ENCODE peak calls at places on chromosomes 5 and 9, in ten cellular contexts. B, G, P, K, E, M, O, Q, C and D are unnamed samples.
A peak's percentile ranks its signal among the peaks of the same experiment; 100 is the strongest.

GRCh38 chr9:80605129-80605528 is 1033.4 kb downstream of the TLE4 start:
- DNase-seq in G (no peak), B (no peak), O (no peak), P (no peak), Q (peak; percentile 18), K (no peak), E (peak; percentile 11), C (peak; percentile 75), M (peak; percentile 50), D (no peak)

GRCh38 chr5:159049844-159050318 is 49.8 kb downstream of the EBF1 start:
- DNase-seq in G (no peak), M (no peak), C (peak; percentile 83), E (no peak), Q (peak; percentile 80), B (no peak), P (no peak), K (no peak), O (no peak), D (no peak)

GRCh38 chr9:132125944-132126720 is 35.7 kb upstream of the NTNG2 start:
- DNase-seq in Q (no peak), K (no peak), M (no peak), P (no peak), O (no peak), G (no peak), E (no peak), B (no peak), C (no peak), D (peak; percentile 25)

GRCh38 chr5:14036947-14037346 is 92.5 kb upstream of the DNAH5 start:
- DNase-seq in M (no peak), P (no peak), K (no peak), Q (peak; percentile 53), G (no peak), E (no peak), B (no peak), O (no peak), C (no peak), D (no peak)

GRCh38 chr9:130263601-130264413 is 1.8 kb upstream of the HMCN2 start:
- DNase-seq in P (no peak), G (no peak), B (no peak), O (no peak), M (no peak), E (no peak), K (no peak), C (no peak), Q (peak; percentile 32), D (no peak)

GRCh38 chr9:129487658-129488483 is 133.0 kb downstream of the C9orf50 start:
- DNase-seq in B (peak; percentile 59), O (peak; percentile 51), P (no peak), G (no peak), E (no peak), K (peak; percentile 69), M (no peak), C (peak; percentile 68), Q (peak; percentile 73), D (peak; percentile 57)

GRCh38 chr5:20286512-20286911 is 298.5 kb upstream of the CDH18 start:
- DNase-seq in E (peak; percentile 24), M (no peak), G (no peak), B (no peak), O (no peak), P (no peak), K (no peak), C (peak; percentile 64), Q (peak; percentile 55), D (no peak)

GRCh38 chr5:116401546-116401945 is 173.1 kb downstream of the SEMA6A start:
- DNase-seq in B (no peak), M (no peak), O (no peak), G (no peak), Q (no peak), C (no peak), E (no peak), P (no peak), K (no peak), D (no peak)

GRCh38 chr9:130266236-130267098 is 907 bp downstream of the HMCN2 start:
- DNase-seq in P (no peak), E (no peak), O (no peak), G (no peak), Q (no peak), B (no peak), K (no peak), M (no peak), C (no peak), D (no peak)

GRCh38 chr5:94618029-94618492 is 343 bp downstream of the KIAA0825 start:
- DNase-seq in Q (peak; percentile 83), G (peak; percentile 58), C (peak; percentile 64), B (no peak), P (peak; percentile 78), O (no peak), K (peak; percentile 48), E (peak; percentile 7), M (peak; percentile 72), D (peak; percentile 89)

GRCh38 chr9:113583511-113584470 is 120.3 kb downstream of the RGS3 start:
- DNase-seq in C (no peak), E (no peak), M (no peak), O (no peak), G (no peak), B (no peak), P (no peak), K (no peak), Q (no peak), D (no peak)

GRCh38 chr9:93890436-93890935 is 64.7 kb downstream of the BARX1 start:
- DNase-seq in G (no peak), M (no peak), E (no peak), P (no peak), Q (no peak), O (no peak), K (no peak), C (no peak), B (no peak), D (no peak)

GRCh38 chr5:52043543-52043942 is 660.3 kb downstream of the ISL1 start:
- DNase-seq in C (no peak), O (no peak), Q (no peak), G (no peak), M (no peak), B (no peak), K (no peak), P (no peak), E (no peak), D (no peak)

GRCh38 chr9:72599874-72600534 is 78.6 kb downstream of the TMC1 start:
- DNase-seq in E (no peak), Q (no peak), O (no peak), M (no peak), K (no peak), C (no peak), B (no peak), G (no peak), P (no peak), D (no peak)

GRCh38 chr5:9439651-9440292 is 106.1 kb downstream of the SEMA5A start:
- DNase-seq in E (no peak), O (no peak), P (no peak), G (no peak), K (no peak), C (no peak), M (no peak), B (no peak), Q (peak; percentile 32), D (no peak)

GRCh38 chr9:3534614-3535404 is 9.0 kb upstream of the RFX3 start:
- DNase-seq in M (no peak), Q (no peak), O (no peak), G (no peak), C (no peak), B (no peak), P (no peak), K (no peak), E (no peak), D (no peak)

DNA sequence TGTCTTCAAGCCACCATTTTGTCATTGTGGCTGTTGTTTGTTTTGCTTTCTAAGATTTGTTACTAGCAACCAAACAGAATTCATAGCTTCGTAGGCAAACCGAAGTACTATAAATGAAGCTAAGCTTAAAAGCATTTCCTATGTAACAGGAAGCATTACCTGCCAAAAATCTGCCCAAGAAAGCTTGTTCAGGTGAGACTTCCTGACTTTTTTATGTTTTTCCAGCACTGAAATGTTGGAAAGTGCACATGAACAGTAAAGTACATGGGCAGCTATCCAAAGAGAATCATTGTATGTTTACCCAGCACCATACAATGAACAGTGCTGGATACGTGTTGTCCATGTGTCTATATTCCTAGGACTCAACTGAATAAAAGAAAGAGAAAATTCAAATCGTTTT is 247.1 kb downstream of the NFIB start:
- DNase-seq in K (no peak), B (no peak), Q (no peak), G (no peak), O (no peak), C (no peak), P (no peak), M (no peak), E (no peak), D (no peak)
- H3K27me3 ChIP-seq in K (no peaks in the 10 kb centered on the region), B (no peaks in the 10 kb centered on the region), Q (no peaks in the 10 kb centered on the region), G (no peaks in the 10 kb centered on the region), O (no peaks in the 10 kb centered on the region), C (no peaks in the 10 kb centered on the region), P (no peaks in the 10 kb centered on the region), M (peaks cover 6% of the 10 kb centered on the region), E (peaks cover 3% of the 10 kb centered on the region), D (peaks cover 10% of the 10 kb centered on the region)

GRCh38 chr5:36796171-36796570 is 80.4 kb upstream of the NIPBL start:
- DNase-seq in M (no peak), P (no peak), Q (peak; percentile 2), C (no peak), K (no peak), B (no peak), E (no peak), O (no peak), G (no peak), D (no peak)
- H3K27me3 ChIP-seq in M (no peaks in the 10 kb centered on the region), P (no peaks in the 10 kb centered on the region), Q (peaks cover 9% of the 10 kb centered on the region), C (no peaks in the 10 kb centered on the region), K (no peaks in the 10 kb centered on the region), B (no peaks in the 10 kb centered on the region), E (no peaks in the 10 kb centered on the region), O (no peaks in the 10 kb centered on the region), G (no peaks in the 10 kb centered on the region), D (no peaks in the 10 kb centered on the region)

DNA sequence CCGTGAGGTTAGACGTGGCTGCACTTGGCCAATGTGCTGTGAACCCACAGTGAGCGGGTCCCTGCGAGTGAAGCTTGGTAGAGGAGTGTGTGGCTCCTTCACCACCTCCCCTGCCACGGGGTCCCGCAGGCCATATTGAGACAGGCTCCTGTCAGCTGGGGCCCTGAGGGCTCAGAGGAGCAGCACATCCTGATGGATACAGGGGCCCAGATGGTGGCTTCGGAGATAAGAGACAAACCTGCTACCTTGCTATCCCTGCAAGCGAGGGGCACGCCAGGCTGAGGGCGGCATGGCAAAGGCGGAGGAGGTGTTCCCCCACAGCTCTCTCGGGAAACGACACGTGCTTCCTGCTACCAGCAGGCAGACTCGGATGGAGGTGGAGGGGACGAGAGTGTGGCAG is 33.1 kb downstream of the SLC6A3 start:
- DNase-seq in B (no peak), M (no peak), O (no peak), K (no peak), P (no peak), C (no peak), E (no peak), Q (no peak), G (no peak), D (no peak)
- H3K27me3 ChIP-seq in B (peaks cover 8% of the 10 kb centered on the region), M (no peaks in the 10 kb centered on the region), O (no peaks in the 10 kb centered on the region), K (peaks cover 2% of the 10 kb centered on the region), P (no peaks in the 10 kb centered on the region), C (no peaks in the 10 kb centered on the region), E (peaks cover 8% of the 10 kb centered on the region), Q (peaks cover 11% of the 10 kb centered on the region), G (peaks cover 18% of the 10 kb centered on the region), D (no peaks in the 10 kb centered on the region)

DNA sequence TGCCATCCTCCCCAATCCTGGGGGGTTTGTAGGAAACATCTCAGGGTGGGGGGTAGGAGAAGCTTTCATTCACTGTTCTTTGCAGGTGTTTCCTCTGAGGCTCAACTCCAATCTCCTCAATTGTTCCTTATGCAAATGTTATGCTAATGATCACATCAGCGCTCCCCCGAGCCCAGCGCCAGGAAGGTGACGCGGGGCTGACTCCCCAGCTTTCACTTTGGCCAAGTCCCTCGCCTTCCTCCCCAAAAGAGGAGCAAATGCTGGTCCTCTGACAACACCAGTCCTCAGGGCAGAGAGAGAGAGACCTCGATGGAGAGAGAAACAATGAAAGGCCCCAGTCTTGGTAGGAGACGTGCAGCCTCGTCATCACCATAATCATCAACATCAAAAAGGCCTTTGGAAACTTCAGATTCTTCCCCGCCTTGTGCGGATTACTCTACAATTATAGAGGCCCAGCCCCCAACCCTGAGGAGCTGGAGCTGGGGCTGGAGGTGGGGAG is 39.1 kb downstream of the PCDH1 start:
- DNase-seq in E (no peak), G (no peak), C (no peak), M (no peak), P (no peak), B (no peak), O (no peak), K (no peak), Q (peak; percentile 56), D (no peak)
- H3K27me3 ChIP-seq in E (peaks cover 6% of the 10 kb centered on the region), G (no peaks in the 10 kb centered on the region), C (no peaks in the 10 kb centered on the region), M (peaks cover 7% of the 10 kb centered on the region), P (no peaks in the 10 kb centered on the region), B (no peaks in the 10 kb centered on the region), O (no peaks in the 10 kb centered on the region), K (no peaks in the 10 kb centered on the region), Q (no peaks in the 10 kb centered on the region), D (no peaks in the 10 kb centered on the region)